ENCODE peak calls at places on chromosome 15, in five cellular contexts. C, M, F, I and H are unnamed samples.
A peak's percentile ranks its signal among the peaks of the same experiment; 100 is the strongest.

GRCh38 chr15:51335538-51335961 is 2.8 kb downstream of the CYP19A1 start:
- DNase-seq in C (no peak), M (no peak), F (no peak), I (no peak), H (no peak)

GRCh38 chr15:99564221-99565030 is 1.4 kb upstream of the MEF2A start:
- DNase-seq in C (no peak), M (peak; percentile 25), F (peak; percentile 36), I (peak; percentile 42), H (peak; percentile 21)

GRCh38 chr15:65638681-65639089 is 16.9 kb downstream of the SLC24A1 start:
- DNase-seq in C (peak; percentile 96), M (peak; percentile 10), F (no peak), I (no peak), H (peak; percentile 45)

GRCh38 chr15:83709246-83709645 is 55.3 kb downstream of the ADAMTSL3 start:
- DNase-seq in C (no peak), M (no peak), F (no peak), I (no peak), H (no peak)

GRCh38 chr15:60838206-60838605 is 359.3 kb upstream of the ICE2 start:
- DNase-seq in C (no peak), M (no peak), F (no peak), I (no peak), H (no peak)

GRCh38 chr15:56491110-56491722 is 26.3 kb upstream of the MNS1 start:
- DNase-seq in C (peak; percentile 89), M (peak; percentile 49), F (peak; percentile 65), I (peak; percentile 66), H (peak; percentile 47)

GRCh38 chr15:57865294-57865693 is 158.8 kb downstream of the POLR2M start:
- DNase-seq in C (no peak), M (peak; percentile 3), F (peak; percentile 39), I (no peak), H (no peak)

GRCh38 chr15:31471731-31472430 is 145.2 kb downstream of the KLF13 start:
- DNase-seq in C (no peak), M (no peak), F (peak; percentile 5), I (no peak), H (no peak)

GRCh38 chr15:67331676-67332075 is 77.1 kb downstream of the IQCH start:
- DNase-seq in C (no peak), M (no peak), F (no peak), I (no peak), H (no peak)

GRCh38 chr15:72306211-72306785 is 13.7 kb downstream of the CELF6 start:
- DNase-seq in C (no peak), M (no peak), F (peak; percentile 49), I (no peak), H (no peak)

GRCh38 chr15:48392356-48392755 is 61.1 kb downstream of the DUT start:
- DNase-seq in C (no peak), M (peak; percentile 56), F (no peak), I (peak; percentile 88), H (peak; percentile 62)

GRCh38 chr15:64693134-64693533 is 82.3 kb downstream of the RBPMS2 start:
- DNase-seq in C (no peak), M (peak; percentile 17), F (no peak), I (peak; percentile 66), H (peak; percentile 28)

GRCh38 chr15:59174846-59175831 is 31.5 kb upstream of the LDHAL6B start:
- DNase-seq in C (peak; percentile 84), M (peak; percentile 52), F (peak; percentile 58), I (peak; percentile 49), H (peak; percentile 51)

GRCh38 chr15:62969442-62970089 is 73.0 kb upstream of the TPM1 start:
- DNase-seq in C (no peak), M (no peak), F (no peak), I (no peak), H (no peak)

GRCh38 chr15:62964251-62964650 is 78.3 kb upstream of the TPM1 start:
- DNase-seq in C (no peak), M (no peak), F (no peak), I (no peak), H (no peak)

GRCh38 chr15:62962101-62962995 is 80.2 kb upstream of the TPM1 start:
- DNase-seq in C (no peak), M (no peak), F (no peak), I (no peak), H (no peak)

GRCh38 chr15:62961134-62961533 is 81.4 kb upstream of the TPM1 start:
- DNase-seq in C (no peak), M (peak; percentile 8), F (no peak), I (no peak), H (no peak)

DNA sequence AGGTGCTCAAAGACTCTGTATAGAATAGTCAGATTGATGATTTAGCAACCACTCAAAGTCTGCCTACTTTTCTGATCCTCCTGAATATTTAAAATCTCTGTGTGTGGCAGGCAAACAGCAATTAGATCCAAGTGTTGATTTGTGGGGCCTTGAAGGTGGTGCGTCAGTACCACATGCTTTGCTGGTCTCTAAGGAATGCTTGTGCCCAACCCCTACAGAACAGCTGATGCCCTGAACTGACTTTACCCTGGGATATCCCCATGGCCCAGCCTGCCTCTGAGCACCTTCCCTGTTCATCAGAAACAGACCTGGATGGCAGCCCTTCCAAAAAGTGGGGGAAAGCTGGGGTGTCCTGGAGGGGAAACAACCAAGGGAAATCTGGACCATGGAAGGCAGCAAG is 76.3 kb upstream of the TPM1 start:
- DNase-seq in C (no peak), M (no peak), F (no peak), I (no peak), H (no peak)
- H3K9me3 ChIP-seq in C (no peaks in the 10 kb centered on the region), M (no peaks in the 10 kb centered on the region), F (no peaks in the 10 kb centered on the region), I (no peaks in the 10 kb centered on the region), H (no peaks in the 10 kb centered on the region)

GRCh38 chr15:62436235-62436634 is 271.1 kb upstream of the C2CD4B start:
- DNase-seq in C (no peak), M (no peak), F (no peak), I (no peak), H (peak; percentile 48)
- TF ChIP-seq CTCF in C (no peak), M (no peak), F (no peak), I (no peak), H (no peak)

DNA sequence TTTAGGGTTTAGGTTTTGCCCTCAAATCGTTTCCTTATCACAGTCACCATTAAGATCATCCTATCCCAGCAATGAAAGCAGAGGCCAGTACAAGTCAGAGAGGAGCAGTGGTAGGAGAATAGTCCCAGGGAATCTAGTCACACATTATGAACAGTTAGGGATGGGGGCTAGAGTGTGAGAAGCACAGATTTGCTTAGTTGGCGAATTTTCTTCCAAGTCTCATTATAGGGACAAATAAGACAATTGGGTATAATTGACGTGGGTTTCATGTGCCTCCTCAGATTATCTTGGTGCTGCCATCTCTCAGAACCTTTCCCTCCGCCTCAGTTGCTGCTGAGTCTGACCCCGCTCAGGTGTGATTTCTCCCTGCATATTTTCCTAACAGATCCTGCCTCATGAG is 407.1 kb downstream of the SQOR start:
- DNase-seq in C (no peak), M (no peak), F (no peak), I (no peak), H (no peak)
- H3K9me3 ChIP-seq in C (no peaks in the 10 kb centered on the region), M (no peaks in the 10 kb centered on the region), F (no peaks in the 10 kb centered on the region), I (no peaks in the 10 kb centered on the region), H (no peaks in the 10 kb centered on the region)

DNA sequence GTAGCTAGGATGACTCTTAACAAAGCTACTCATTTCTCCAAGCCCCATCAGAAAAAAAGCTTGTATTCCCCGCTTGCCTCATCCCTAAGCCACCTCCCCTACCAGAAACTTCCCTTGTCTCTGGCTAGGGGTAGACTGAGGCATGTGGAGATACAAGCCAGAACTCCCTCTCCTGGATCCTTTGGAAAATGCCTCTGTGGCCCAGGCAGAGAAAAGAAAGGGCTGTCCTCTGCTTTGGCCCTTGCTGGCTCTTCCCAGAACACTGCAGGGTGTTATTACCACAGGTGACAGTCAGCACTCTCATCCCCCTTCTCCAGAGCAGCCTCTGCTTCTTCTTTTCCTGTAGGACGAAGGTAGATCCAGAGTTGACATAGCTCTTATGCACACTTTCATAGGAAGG is 15.2 kb downstream of the RMDN3 start:
- DNase-seq in C (no peak), M (no peak), F (no peak), I (no peak), H (no peak)
- TF ChIP-seq CTCF in C (no peak), M (no peak), F (peak; percentile 44), I (no peak), H (no peak)

DNA sequence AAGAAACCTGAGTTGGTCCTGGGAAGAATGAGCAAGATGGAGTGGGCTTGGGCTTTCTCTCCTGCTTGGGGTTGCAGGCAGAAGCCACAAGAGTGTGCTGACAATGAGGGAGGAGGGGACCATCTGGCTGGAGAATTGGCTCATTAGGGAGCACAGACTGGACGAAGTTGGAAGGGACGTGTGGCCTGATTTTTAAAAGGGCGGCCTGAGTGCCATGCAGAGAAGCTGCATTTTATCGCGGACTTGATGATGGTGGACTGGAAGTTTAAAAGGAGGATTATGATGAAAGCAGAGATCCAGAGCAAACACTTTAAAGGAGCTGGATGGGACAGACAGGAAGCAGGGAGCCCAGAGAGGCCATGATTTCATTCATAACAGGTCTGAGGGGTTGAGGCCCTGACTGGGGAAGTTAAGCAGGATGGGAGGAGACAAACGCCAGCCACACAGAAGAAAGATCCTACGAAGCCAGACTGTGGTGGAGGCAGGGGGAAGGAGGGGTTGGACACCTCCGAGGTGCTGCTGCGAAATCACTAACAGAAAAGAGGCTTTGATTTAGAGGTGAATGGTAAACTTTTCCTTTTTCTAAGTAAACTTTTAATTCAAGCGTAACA is 23.6 kb downstream of the TLNRD1 start:
- DNase-seq in C (no peak), M (no peak), F (no peak), I (no peak), H (no peak)
- H3K9me3 ChIP-seq in C (peaks cover 11% of the 10 kb centered on the region), M (no peaks in the 10 kb centered on the region), F (no peaks in the 10 kb centered on the region), I (no peaks in the 10 kb centered on the region), H (no peaks in the 10 kb centered on the region)

DNA sequence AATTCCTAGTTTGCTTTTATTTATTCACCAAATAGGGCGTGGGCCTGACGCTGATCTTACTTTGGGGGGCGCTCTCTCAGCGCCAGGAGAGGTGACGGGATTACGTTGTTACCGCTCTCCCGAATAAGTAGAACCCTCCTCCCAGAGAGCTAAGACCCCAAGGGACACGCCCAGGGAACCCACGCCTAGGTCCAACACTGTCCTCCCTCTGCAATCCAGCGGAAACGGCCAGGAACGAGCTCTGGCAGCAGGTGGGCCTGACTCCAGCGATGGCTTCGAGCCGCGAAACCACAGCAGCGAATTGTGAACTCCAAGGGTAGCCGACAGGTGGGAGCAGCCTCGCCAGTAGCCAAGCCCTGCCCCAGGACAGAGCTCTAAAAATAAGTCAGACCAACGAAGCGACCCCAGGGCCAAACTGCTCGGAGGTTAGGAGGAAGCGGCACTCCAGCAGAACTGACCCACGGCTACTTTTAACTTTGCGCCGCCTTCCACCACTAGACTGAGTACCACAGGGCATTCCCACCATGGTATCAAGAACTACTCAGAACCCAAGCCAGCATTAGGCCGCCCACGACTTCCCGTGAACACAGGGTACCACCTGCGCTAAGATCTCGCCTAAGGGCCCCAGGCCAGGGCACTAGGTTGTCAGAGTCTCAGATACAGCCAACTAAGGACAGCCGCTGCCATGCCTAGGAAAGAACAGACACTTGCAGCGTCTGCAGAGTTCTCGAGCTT is 1.6 kb upstream of the SIN3A start:
- DNase-seq in C (peak; percentile 25), M (peak; percentile 43), F (peak; percentile 80), I (peak; percentile 55), H (peak; percentile 27)
- TF ChIP-seq CTCF in C (peak; percentile 44), M (no peak), F (peak; percentile 52), I (no peak), H (no peak)

DNA sequence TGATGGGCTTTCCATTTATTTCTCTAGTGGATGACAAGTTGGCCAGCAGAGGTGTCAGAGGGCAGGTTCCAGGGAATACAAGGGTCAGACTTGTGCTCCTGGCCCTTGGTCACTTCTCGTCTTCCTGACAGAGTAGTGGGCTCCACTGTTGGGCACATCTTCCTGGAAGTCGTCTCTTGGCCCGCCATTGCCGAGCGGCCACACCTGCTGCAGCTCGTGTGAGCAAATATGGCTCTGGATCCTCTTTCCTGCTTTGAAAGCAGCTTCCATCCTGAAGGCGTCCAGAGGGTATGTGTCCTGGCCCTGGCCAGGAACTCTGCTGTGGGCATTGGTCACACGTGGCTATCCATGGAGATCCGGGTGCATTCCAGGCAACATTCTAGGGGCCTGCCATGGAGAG is 100.2 kb downstream of the SNRPN start:
- DNase-seq in C (no peak), M (no peak), F (peak; percentile 13), I (no peak), H (no peak)
- H3K9me3 ChIP-seq in C (peaks cover 68% of the 10 kb centered on the region), M (peaks cover 5% of the 10 kb centered on the region), F (peaks cover 93% of the 10 kb centered on the region), I (peaks cover 100% of the 10 kb centered on the region), H (peaks cover 11% of the 10 kb centered on the region)